ENCODE peak calls at places on chromosomes 13 and 19, in six cellular contexts. E is GM06990, B is Caco-2, V is foreskin fibroblast, I is tibial nerve, D is ascending aorta. K is an unnamed sample.

GRCh38 chr13:114319441-114319871 is 5.2 kb downstream of the CHAMP1 start:
- DNase-seq in E (no peak), B (no peak), V (peak), I (no peak), D (no peak), K (no peak)

GRCh38 chr13:84208251-84208650 is 326.0 kb upstream of the SLITRK1 start:
- DNase-seq in E (no peak), B (no peak), V (no peak), I (no peak), D (no peak), K (no peak)

GRCh38 chr19:48558018-48558684 is 6.2 kb downstream of the SULT2B1 start:
- DNase-seq in E (no peak), B (peak), V (peak), I (no peak), D (no peak), K (peak)

GRCh38 chr13:28553971-28554370 is 59.0 kb upstream of the FLT1 start:
- DNase-seq in E (no peak), B (no peak), V (no peak), I (no peak), D (no peak), K (no peak)

GRCh38 chr13:25046985-25047660 is 48.8 kb upstream of the PABPC3 start:
- DNase-seq in E (no peak), B (no peak), V (peak), I (no peak), D (no peak), K (no peak)

GRCh38 chr19:2865334-2866221 is 1.6 kb upstream of the ZNF556 start:
- DNase-seq in E (no peak), B (no peak), V (no peak), I (no peak), D (no peak), K (no peak)

GRCh38 chr19:49427855-49428546 is 2.8 kb downstream of the GFY start:
- DNase-seq in E (no peak), B (no peak), V (no peak), I (no peak), D (no peak), K (no peak)

GRCh38 chr19:41366089-41366488 is 2.1 kb upstream of the B9D2 start:
- DNase-seq in E (no peak), B (no peak), V (no peak), I (no peak), D (no peak), K (no peak)

GRCh38 chr19:6491802-6492592 is 10.1 kb downstream of the TUBB4A start:
- DNase-seq in E (no peak), B (no peak), V (no peak), I (no peak), D (no peak), K (no peak)

GRCh38 chr19:19262190-19263057 is 10.7 kb downstream of the TM6SF2 start:
- DNase-seq in E (no peak), B (no peak), V (no peak), I (no peak), D (no peak), K (no peak)
- TF ChIP-seq CTCF in E (no peak), B (no peak), V (no peak), I (no peak), D (no peak), K (no peak)

GRCh38 chr19:383922-384800 is 24.8 kb downstream of the C2CD4C start:
- DNase-seq in E (no peak), B (no peak), V (no peak), I (no peak), D (peak), K (no peak)

GRCh38 chr19:379796-380195 is 29.2 kb downstream of the C2CD4C start:
- DNase-seq in E (no peak), B (no peak), V (no peak), I (no peak), D (no peak), K (no peak)

GRCh38 chr19:378706-379105 is 30.2 kb downstream of the C2CD4C start:
- DNase-seq in E (no peak), B (no peak), V (no peak), I (no peak), D (peak), K (no peak)

GRCh38 chr19:384801-385169 is 24.2 kb downstream of the C2CD4C start:
- DNase-seq in E (peak), B (no peak), V (no peak), I (no peak), D (no peak), K (no peak)

DNA sequence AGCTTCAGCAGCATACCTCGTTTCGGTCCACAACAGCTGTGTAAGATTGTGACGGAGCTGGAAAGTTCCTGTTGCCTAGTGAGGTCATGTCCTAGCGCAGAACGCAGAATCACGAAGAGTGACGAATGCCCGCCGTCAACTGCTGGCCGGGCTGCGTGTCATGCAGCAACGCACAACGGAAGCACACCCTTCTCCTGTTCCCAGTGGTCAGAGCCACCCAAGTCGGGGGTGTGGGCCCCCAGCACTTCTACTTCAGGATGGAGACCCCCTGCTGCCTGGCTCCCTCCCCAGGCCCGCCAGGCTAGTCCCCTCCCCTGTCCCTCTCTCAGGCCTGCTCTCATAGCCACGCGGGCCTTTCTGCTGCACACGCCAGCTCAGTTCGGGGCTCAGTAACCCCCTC is 25.9 kb downstream of the C2CD4C start:
- DNase-seq in E (no peak), B (no peak), V (no peak), I (no peak), D (peak), K (no peak)
- H3K4me3 ChIP-seq in E (peak), B (no peak), V (no peak), I (no peak), D (no peak), K (no peak)

GRCh38 chr13:31431722-31432137 is 232.0 kb downstream of the B3GLCT start:
- DNase-seq in E (peak), B (peak), V (peak), I (peak), D (peak), K (peak)
- TF ChIP-seq CTCF in E (peak), B (peak), V (peak), I (peak), D (peak), K (peak)

DNA sequence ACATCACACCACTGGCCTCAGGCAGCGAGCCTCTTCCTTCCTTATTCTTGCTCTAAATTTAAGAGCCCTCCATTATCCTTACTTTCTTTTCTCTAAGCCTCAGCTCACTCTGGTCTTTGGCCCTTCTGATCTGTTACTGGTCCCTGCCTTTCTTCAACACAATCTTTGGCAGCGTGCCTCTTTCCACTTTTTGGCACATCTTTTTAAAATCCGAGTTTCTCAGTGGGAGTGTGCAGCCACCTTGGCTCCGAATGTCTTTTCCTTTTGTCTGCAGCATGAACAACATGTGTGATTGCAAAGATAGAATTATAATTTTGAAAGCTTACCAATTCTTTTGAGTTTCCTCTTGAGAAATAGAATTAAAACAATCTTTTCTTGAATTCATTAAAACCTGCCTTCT is 98.9 kb downstream of the FAM216B start:
- DNase-seq in E (no peak), B (no peak), V (no peak), I (no peak), D (no peak), K (peak)
- H3K4me3 ChIP-seq in E (no peak), B (no peak), V (no peak), I (no peak), D (no peak), K (no peak)